ENCODE peak calls at places on chromosomes 4 and X, in ten cellular contexts. One of them, this sample, is unnamed.
A peak's percentile ranks its signal among the peaks of the same experiment; 100 is the strongest.

GRCh38 chrX:40175416-40176255 is 77.9 kb upstream of the BCOR start:
- DNase-seq in CD8-positive, alpha-beta memory T cell: peak; percentile 81
- DNase-seq in stimulated activated CD8-positive, alpha-beta memory T cell treated with anti-CD3 and anti-CD28 coated beads, Interleukin-15, amount 100 ng/mL, for 4 hours: peak; percentile 53
- DNase-seq in mucosa of descending colon: peak; percentile 84
- DNase-seq in uterus: peak; percentile 66
- DNase-seq in CD8-positive, alpha-beta T cell: peak; percentile 86
- DNase-seq in T1000: no peak
- DNase-seq in A549: peak; percentile 13
- DNase-seq in NCI-H524: peak; percentile 88
- DNase-seq in iPS DF 19.7: no peak
- DNase-seq in this sample: peak; percentile 51

GRCh38 chr4:113080050-113080449 is 30.6 kb downstream of the ANK2 start:
- DNase-seq in CD8-positive, alpha-beta T cell: no peak
- DNase-seq in uterus: no peak
- DNase-seq in T1000: no peak
- DNase-seq in CD8-positive, alpha-beta memory T cell: no peak
- DNase-seq in iPS DF 19.7: no peak
- DNase-seq in mucosa of descending colon: no peak
- DNase-seq in stimulated activated CD8-positive, alpha-beta memory T cell treated with anti-CD3 and anti-CD28 coated beads, Interleukin-15, amount 100 ng/mL, for 4 hours: no peak
- DNase-seq in NCI-H524: peak; percentile 26
- DNase-seq in A549: peak; percentile 32
- DNase-seq in this sample: no peak

GRCh38 chr4:76943129-76943620 is 6.4 kb upstream of the SEPTIN11 start:
- DNase-seq in stimulated activated CD8-positive, alpha-beta memory T cell treated with anti-CD3 and anti-CD28 coated beads, Interleukin-15, amount 100 ng/mL, for 4 hours: no peak
- DNase-seq in A549: no peak
- DNase-seq in iPS DF 19.7: no peak
- DNase-seq in CD8-positive, alpha-beta memory T cell: no peak
- DNase-seq in mucosa of descending colon: no peak
- DNase-seq in CD8-positive, alpha-beta T cell: no peak
- DNase-seq in uterus: no peak
- DNase-seq in T1000: no peak
- DNase-seq in NCI-H524: no peak
- DNase-seq in this sample: no peak

GRCh38 chr4:181536753-181537434 is 706.3 kb upstream of the TENM3 start:
- DNase-seq in NCI-H524: no peak
- DNase-seq in A549: no peak
- DNase-seq in CD8-positive, alpha-beta T cell: no peak
- DNase-seq in uterus: no peak
- DNase-seq in CD8-positive, alpha-beta memory T cell: no peak
- DNase-seq in stimulated activated CD8-positive, alpha-beta memory T cell treated with anti-CD3 and anti-CD28 coated beads, Interleukin-15, amount 100 ng/mL, for 4 hours: no peak
- DNase-seq in iPS DF 19.7: no peak
- DNase-seq in mucosa of descending colon: no peak
- DNase-seq in T1000: no peak
- DNase-seq in this sample: no peak

GRCh38 chr4:109562457-109563237 is 2.6 kb downstream of the MCUB start:
- DNase-seq in stimulated activated CD8-positive, alpha-beta memory T cell treated with anti-CD3 and anti-CD28 coated beads, Interleukin-15, amount 100 ng/mL, for 4 hours: no peak
- DNase-seq in NCI-H524: no peak
- DNase-seq in iPS DF 19.7: no peak
- DNase-seq in mucosa of descending colon: no peak
- DNase-seq in uterus: no peak
- DNase-seq in CD8-positive, alpha-beta T cell: no peak
- DNase-seq in T1000: no peak
- DNase-seq in A549: no peak
- DNase-seq in CD8-positive, alpha-beta memory T cell: no peak
- DNase-seq in this sample: no peak

GRCh38 chr4:111398906-111399330 is 746.3 kb upstream of the FAM241A start:
- DNase-seq in CD8-positive, alpha-beta T cell: no peak
- DNase-seq in CD8-positive, alpha-beta memory T cell: no peak
- DNase-seq in uterus: no peak
- DNase-seq in A549: no peak
- DNase-seq in T1000: no peak
- DNase-seq in iPS DF 19.7: no peak
- DNase-seq in mucosa of descending colon: no peak
- DNase-seq in stimulated activated CD8-positive, alpha-beta memory T cell treated with anti-CD3 and anti-CD28 coated beads, Interleukin-15, amount 100 ng/mL, for 4 hours: no peak
- DNase-seq in NCI-H524: peak; percentile 58
- DNase-seq in this sample: peak; percentile 4

GRCh38 chr4:7154351-7154981 is 37.9 kb upstream of the SORCS2 start:
- DNase-seq in A549: no peak
- DNase-seq in stimulated activated CD8-positive, alpha-beta memory T cell treated with anti-CD3 and anti-CD28 coated beads, Interleukin-15, amount 100 ng/mL, for 4 hours: no peak
- DNase-seq in T1000: no peak
- DNase-seq in NCI-H524: no peak
- DNase-seq in CD8-positive, alpha-beta T cell: no peak
- DNase-seq in CD8-positive, alpha-beta memory T cell: no peak
- DNase-seq in iPS DF 19.7: no peak
- DNase-seq in uterus: no peak
- DNase-seq in mucosa of descending colon: no peak
- DNase-seq in this sample: no peak

GRCh38 chrX:72652132-72652531 is 62.0 kb downstream of the PHKA1 start:
- DNase-seq in NCI-H524: no peak
- DNase-seq in stimulated activated CD8-positive, alpha-beta memory T cell treated with anti-CD3 and anti-CD28 coated beads, Interleukin-15, amount 100 ng/mL, for 4 hours: no peak
- DNase-seq in A549: no peak
- DNase-seq in uterus: no peak
- DNase-seq in CD8-positive, alpha-beta memory T cell: no peak
- DNase-seq in T1000: no peak
- DNase-seq in CD8-positive, alpha-beta T cell: no peak
- DNase-seq in iPS DF 19.7: no peak
- DNase-seq in mucosa of descending colon: no peak
- DNase-seq in this sample: no peak

GRCh38 chr4:161448550-161449180 is 715.1 kb downstream of the FSTL5 start:
- DNase-seq in iPS DF 19.7: no peak
- DNase-seq in NCI-H524: no peak
- DNase-seq in mucosa of descending colon: no peak
- DNase-seq in uterus: no peak
- DNase-seq in CD8-positive, alpha-beta memory T cell: no peak
- DNase-seq in CD8-positive, alpha-beta T cell: no peak
- DNase-seq in A549: no peak
- DNase-seq in stimulated activated CD8-positive, alpha-beta memory T cell treated with anti-CD3 and anti-CD28 coated beads, Interleukin-15, amount 100 ng/mL, for 4 hours: no peak
- DNase-seq in T1000: no peak
- DNase-seq in this sample: no peak

GRCh38 chrX:155215443-155216178 is 649 bp upstream of the VBP1 start:
- DNase-seq in uterus: no peak
- DNase-seq in CD8-positive, alpha-beta T cell: no peak
- DNase-seq in T1000: no peak
- DNase-seq in A549: no peak
- DNase-seq in CD8-positive, alpha-beta memory T cell: no peak
- DNase-seq in NCI-H524: no peak
- DNase-seq in mucosa of descending colon: no peak
- DNase-seq in iPS DF 19.7: no peak
- DNase-seq in stimulated activated CD8-positive, alpha-beta memory T cell treated with anti-CD3 and anti-CD28 coated beads, Interleukin-15, amount 100 ng/mL, for 4 hours: no peak
- DNase-seq in this sample: no peak

GRCh38 chr4:40040908-40041307 is 15.7 kb upstream of the N4BP2 start:
- DNase-seq in CD8-positive, alpha-beta memory T cell: no peak
- DNase-seq in A549: no peak
- DNase-seq in NCI-H524: no peak
- DNase-seq in uterus: no peak
- DNase-seq in CD8-positive, alpha-beta T cell: no peak
- DNase-seq in iPS DF 19.7: no peak
- DNase-seq in stimulated activated CD8-positive, alpha-beta memory T cell treated with anti-CD3 and anti-CD28 coated beads, Interleukin-15, amount 100 ng/mL, for 4 hours: no peak
- DNase-seq in mucosa of descending colon: no peak
- DNase-seq in T1000: no peak
- DNase-seq in this sample: no peak

GRCh38 chr4:129545599-129546278 is 449.8 kb downstream of the C4orf33 start:
- DNase-seq in uterus: peak; percentile 36
- DNase-seq in A549: no peak
- DNase-seq in mucosa of descending colon: peak; percentile 13
- DNase-seq in NCI-H524: no peak
- DNase-seq in CD8-positive, alpha-beta memory T cell: no peak
- DNase-seq in T1000: no peak
- DNase-seq in iPS DF 19.7: no peak
- DNase-seq in CD8-positive, alpha-beta T cell: no peak
- DNase-seq in stimulated activated CD8-positive, alpha-beta memory T cell treated with anti-CD3 and anti-CD28 coated beads, Interleukin-15, amount 100 ng/mL, for 4 hours: no peak
- DNase-seq in this sample: no peak

GRCh38 chrX:65491620-65492019 is 43.0 kb downstream of the LAS1L start:
- DNase-seq in NCI-H524: no peak
- DNase-seq in uterus: no peak
- DNase-seq in CD8-positive, alpha-beta T cell: no peak
- DNase-seq in A549: no peak
- DNase-seq in mucosa of descending colon: no peak
- DNase-seq in iPS DF 19.7: no peak
- DNase-seq in stimulated activated CD8-positive, alpha-beta memory T cell treated with anti-CD3 and anti-CD28 coated beads, Interleukin-15, amount 100 ng/mL, for 4 hours: no peak
- DNase-seq in T1000: no peak
- DNase-seq in CD8-positive, alpha-beta memory T cell: no peak
- DNase-seq in this sample: no peak

GRCh38 chr4:138972956-138973819 is 42.4 kb upstream of the NOCT start:
- DNase-seq in CD8-positive, alpha-beta T cell: no peak
- DNase-seq in stimulated activated CD8-positive, alpha-beta memory T cell treated with anti-CD3 and anti-CD28 coated beads, Interleukin-15, amount 100 ng/mL, for 4 hours: no peak
- DNase-seq in uterus: no peak
- DNase-seq in CD8-positive, alpha-beta memory T cell: no peak
- DNase-seq in T1000: no peak
- DNase-seq in iPS DF 19.7: no peak
- DNase-seq in A549: no peak
- DNase-seq in NCI-H524: peak; percentile 67
- DNase-seq in mucosa of descending colon: no peak
- DNase-seq in this sample: no peak

GRCh38 chr4:69800599-69800998 is 40.2 kb upstream of the SULT1B1 start:
- DNase-seq in NCI-H524: no peak
- DNase-seq in T1000: no peak
- DNase-seq in uterus: no peak
- DNase-seq in stimulated activated CD8-positive, alpha-beta memory T cell treated with anti-CD3 and anti-CD28 coated beads, Interleukin-15, amount 100 ng/mL, for 4 hours: no peak
- DNase-seq in CD8-positive, alpha-beta T cell: no peak
- DNase-seq in iPS DF 19.7: no peak
- DNase-seq in mucosa of descending colon: no peak
- DNase-seq in CD8-positive, alpha-beta memory T cell: no peak
- DNase-seq in A549: no peak
- DNase-seq in this sample: no peak

GRCh38 chr4:5780831-5781480 is 70.0 kb downstream of the EVC start:
- DNase-seq in CD8-positive, alpha-beta memory T cell: no peak
- DNase-seq in NCI-H524: no peak
- DNase-seq in stimulated activated CD8-positive, alpha-beta memory T cell treated with anti-CD3 and anti-CD28 coated beads, Interleukin-15, amount 100 ng/mL, for 4 hours: no peak
- DNase-seq in uterus: no peak
- DNase-seq in mucosa of descending colon: no peak
- DNase-seq in CD8-positive, alpha-beta T cell: peak; percentile 9
- DNase-seq in iPS DF 19.7: no peak
- DNase-seq in T1000: no peak
- DNase-seq in A549: no peak
- DNase-seq in this sample: no peak

GRCh38 chr4:76782837-76783236 is 115.1 kb downstream of the SOWAHB start:
- DNase-seq in CD8-positive, alpha-beta T cell: no peak
- DNase-seq in mucosa of descending colon: no peak
- DNase-seq in CD8-positive, alpha-beta memory T cell: no peak
- DNase-seq in uterus: no peak
- DNase-seq in stimulated activated CD8-positive, alpha-beta memory T cell treated with anti-CD3 and anti-CD28 coated beads, Interleukin-15, amount 100 ng/mL, for 4 hours: no peak
- DNase-seq in NCI-H524: no peak
- DNase-seq in T1000: no peak
- DNase-seq in iPS DF 19.7: no peak
- DNase-seq in A549: no peak
- DNase-seq in this sample: no peak

GRCh38 chr4:149063007-149063406 is 620.8 kb upstream of the NR3C2 start:
- DNase-seq in CD8-positive, alpha-beta T cell: no peak
- DNase-seq in stimulated activated CD8-positive, alpha-beta memory T cell treated with anti-CD3 and anti-CD28 coated beads, Interleukin-15, amount 100 ng/mL, for 4 hours: no peak
- DNase-seq in mucosa of descending colon: no peak
- DNase-seq in CD8-positive, alpha-beta memory T cell: no peak
- DNase-seq in uterus: no peak
- DNase-seq in iPS DF 19.7: no peak
- DNase-seq in A549: no peak
- DNase-seq in T1000: no peak
- DNase-seq in NCI-H524: no peak
- DNase-seq in this sample: no peak

GRCh38 chr4:154208424-154208823 is 283.2 kb downstream of the DCHS2 start:
- DNase-seq in CD8-positive, alpha-beta memory T cell: no peak
- DNase-seq in T1000: no peak
- DNase-seq in uterus: no peak
- DNase-seq in iPS DF 19.7: peak; percentile 45
- DNase-seq in mucosa of descending colon: no peak
- DNase-seq in NCI-H524: no peak
- DNase-seq in CD8-positive, alpha-beta T cell: no peak
- DNase-seq in stimulated activated CD8-positive, alpha-beta memory T cell treated with anti-CD3 and anti-CD28 coated beads, Interleukin-15, amount 100 ng/mL, for 4 hours: no peak
- DNase-seq in A549: no peak
- DNase-seq in this sample: no peak

GRCh38 chr4:127247293-127247952 is 385.3 kb upstream of the INTU start:
- DNase-seq in mucosa of descending colon: no peak
- DNase-seq in stimulated activated CD8-positive, alpha-beta memory T cell treated with anti-CD3 and anti-CD28 coated beads, Interleukin-15, amount 100 ng/mL, for 4 hours: no peak
- DNase-seq in iPS DF 19.7: no peak
- DNase-seq in T1000: no peak
- DNase-seq in CD8-positive, alpha-beta memory T cell: no peak
- DNase-seq in NCI-H524: no peak
- DNase-seq in A549: no peak
- DNase-seq in uterus: no peak
- DNase-seq in CD8-positive, alpha-beta T cell: no peak
- DNase-seq in this sample: no peak

GRCh38 chrX:132266583-132267355 is 47.5 kb upstream of the RAP2C start:
- DNase-seq in T1000: no peak
- DNase-seq in stimulated activated CD8-positive, alpha-beta memory T cell treated with anti-CD3 and anti-CD28 coated beads, Interleukin-15, amount 100 ng/mL, for 4 hours: no peak
- DNase-seq in A549: no peak
- DNase-seq in iPS DF 19.7: no peak
- DNase-seq in NCI-H524: no peak
- DNase-seq in CD8-positive, alpha-beta T cell: no peak
- DNase-seq in uterus: no peak
- DNase-seq in CD8-positive, alpha-beta memory T cell: no peak
- DNase-seq in mucosa of descending colon: no peak
- DNase-seq in this sample: no peak

GRCh38 chr4:3253808-3254207 is 4.8 kb downstream of the MSANTD1 start:
- DNase-seq in CD8-positive, alpha-beta T cell: no peak
- DNase-seq in NCI-H524: no peak
- DNase-seq in iPS DF 19.7: no peak
- DNase-seq in A549: no peak
- DNase-seq in mucosa of descending colon: no peak
- DNase-seq in uterus: no peak
- DNase-seq in T1000: no peak
- DNase-seq in CD8-positive, alpha-beta memory T cell: no peak
- DNase-seq in stimulated activated CD8-positive, alpha-beta memory T cell treated with anti-CD3 and anti-CD28 coated beads, Interleukin-15, amount 100 ng/mL, for 4 hours: no peak
- DNase-seq in this sample: no peak

GRCh38 chr4:173448919-173449641 is 50.2 kb upstream of the SCRG1 start:
- DNase-seq in T1000: no peak
- DNase-seq in mucosa of descending colon: no peak
- DNase-seq in A549: no peak
- DNase-seq in NCI-H524: peak; percentile 58
- DNase-seq in iPS DF 19.7: no peak
- DNase-seq in CD8-positive, alpha-beta memory T cell: no peak
- DNase-seq in CD8-positive, alpha-beta T cell: no peak
- DNase-seq in stimulated activated CD8-positive, alpha-beta memory T cell treated with anti-CD3 and anti-CD28 coated beads, Interleukin-15, amount 100 ng/mL, for 4 hours: no peak
- DNase-seq in uterus: no peak
- DNase-seq in this sample: no peak

GRCh38 chr4:5568931-5569330 is 139.4 kb downstream of the EVC2 start:
- DNase-seq in T1000: no peak
- DNase-seq in uterus: no peak
- DNase-seq in iPS DF 19.7: no peak
- DNase-seq in CD8-positive, alpha-beta memory T cell: no peak
- DNase-seq in NCI-H524: no peak
- DNase-seq in stimulated activated CD8-positive, alpha-beta memory T cell treated with anti-CD3 and anti-CD28 coated beads, Interleukin-15, amount 100 ng/mL, for 4 hours: no peak
- DNase-seq in mucosa of descending colon: no peak
- DNase-seq in CD8-positive, alpha-beta T cell: no peak
- DNase-seq in A549: no peak
- DNase-seq in this sample: no peak

GRCh38 chr4:105714071-105714521 is 5.5 kb downstream of the GSTCD start:
- DNase-seq in A549: no peak
- DNase-seq in mucosa of descending colon: no peak
- DNase-seq in stimulated activated CD8-positive, alpha-beta memory T cell treated with anti-CD3 and anti-CD28 coated beads, Interleukin-15, amount 100 ng/mL, for 4 hours: no peak
- DNase-seq in uterus: no peak
- DNase-seq in CD8-positive, alpha-beta T cell: no peak
- DNase-seq in CD8-positive, alpha-beta memory T cell: no peak
- DNase-seq in NCI-H524: no peak
- DNase-seq in iPS DF 19.7: no peak
- DNase-seq in T1000: no peak
- DNase-seq in this sample: no peak

GRCh38 chrX:47501226-47502071 is 18.4 kb upstream of the ZNF41 start:
- DNase-seq in uterus: no peak
- DNase-seq in T1000: no peak
- DNase-seq in iPS DF 19.7: no peak
- DNase-seq in CD8-positive, alpha-beta T cell: no peak
- DNase-seq in CD8-positive, alpha-beta memory T cell: no peak
- DNase-seq in NCI-H524: peak; percentile 66
- DNase-seq in A549: no peak
- DNase-seq in mucosa of descending colon: no peak
- DNase-seq in stimulated activated CD8-positive, alpha-beta memory T cell treated with anti-CD3 and anti-CD28 coated beads, Interleukin-15, amount 100 ng/mL, for 4 hours: no peak
- DNase-seq in this sample: no peak

This sample was measured in NCI-H1930.